ENCODE peak calls at places on chromosome 4, in eight cellular contexts. A is right atrium auricular region; T is erythroblast; F is astrocyte of the spinal cord; P is pancreas; L is activated T-helper 1 cell treated with anti-CD3 and anti-CD28 coated beads, Interleukin-12 subunit alpha, Interleukin-12 subunit beta, Interleukin-2, Interleukin-4 antibody, amounts not matched to agents 30 ng/mL and 10 ng/mL and 1 ng/mL, durations not matched to agents 14 hours and 24 hours and 36 hours; J is posterior vena cava; B is SJSA1. Y is an unnamed sample.

GRCh38 chr4:182188622-182189021 is 54.6 kb upstream of the TENM3 start:
- DNase-seq in A (no peak), T (no peak), F (peak), P (no peak), L (no peak), J (no peak), B (no peak), Y (no peak)

GRCh38 chr4:26288308-26288982 is 32.4 kb upstream of the RBPJ start:
- DNase-seq in A (no peak), T (peak), F (peak), P (no peak), L (peak), J (no peak), B (peak), Y (no peak)

GRCh38 chr4:162458051-162458450 is 294.3 kb upstream of the FSTL5 start:
- DNase-seq in A (no peak), T (no peak), F (no peak), P (no peak), L (no peak), J (no peak), B (no peak), Y (no peak)

GRCh38 chr4:948101-948935 is 16.1 kb downstream of the TMEM175 start:
- DNase-seq in A (no peak), T (no peak), F (no peak), P (peak), L (no peak), J (peak), B (no peak), Y (peak)

GRCh38 chr4:81137446-81137845 is 77.6 kb downstream of the PRKG2 start:
- DNase-seq in A (no peak), T (no peak), F (no peak), P (no peak), L (no peak), J (no peak), B (no peak), Y (no peak)

GRCh38 chr4:4856071-4857000 is 3.1 kb upstream of the MSX1 start:
- DNase-seq in A (no peak), T (no peak), F (peak), P (no peak), L (no peak), J (peak), B (no peak), Y (peak)

GRCh38 chr4:164252286-164252685 is 501.6 kb upstream of the SMIM31 start:
- DNase-seq in A (no peak), T (no peak), F (peak), P (no peak), L (no peak), J (no peak), B (peak), Y (no peak)

GRCh38 chr4:109157205-109157604 is 145.3 kb downstream of the COL25A1 start:
- DNase-seq in A (no peak), T (no peak), F (no peak), P (no peak), L (no peak), J (no peak), B (no peak), Y (no peak)

GRCh38 chr4:1360423-1361283 is 13.6 kb downstream of the UVSSA start:
- DNase-seq in A (no peak), T (no peak), F (peak), P (no peak), L (no peak), J (no peak), B (no peak), Y (no peak)

GRCh38 chr4:186029731-186030421 is 39.1 kb upstream of the TLR3 start:
- DNase-seq in A (peak), T (no peak), F (peak), P (peak), L (no peak), J (peak), B (no peak), Y (no peak)

GRCh38 chr4:98658287-98659105 is at the start of gene TSPAN5:
- DNase-seq in A (peak), T (peak), F (peak), P (peak), L (peak), J (peak), B (peak), Y (peak)

GRCh38 chr4:56408978-56409377 is 21.7 kb upstream of the AASDH start:
- DNase-seq in A (no peak), T (no peak), F (no peak), P (no peak), L (no peak), J (no peak), B (no peak), Y (no peak)

GRCh38 chr4:100790838-100791615 is 273.2 kb upstream of the EMCN start:
- DNase-seq in A (no peak), T (no peak), F (no peak), P (no peak), L (no peak), J (no peak), B (no peak), Y (no peak)

GRCh38 chr4:6986067-6986780 is 56.9 kb upstream of the TADA2B start:
- DNase-seq in A (peak), T (peak), F (peak), P (no peak), L (no peak), J (no peak), B (peak), Y (no peak)

GRCh38 chr4:119735136-119735770 is 106.6 kb upstream of the PDE5A start:
- DNase-seq in A (no peak), T (no peak), F (peak), P (no peak), L (no peak), J (no peak), B (peak), Y (no peak)

GRCh38 chr4:67437974-67438713 is 107.2 kb downstream of the CENPC start:
- DNase-seq in A (no peak), T (peak), F (peak), P (no peak), L (no peak), J (no peak), B (no peak), Y (no peak)

GRCh38 chr4:5511791-5512190 is 196.6 kb downstream of the EVC2 start:
- DNase-seq in A (no peak), T (no peak), F (peak), P (no peak), L (no peak), J (no peak), B (no peak), Y (no peak)